ENCODE peak calls at places on chromosome 1, in ten cellular contexts. J, E, O, H, G, I, T, X, B and Z are unnamed samples. For H3K4me1, the result is how much of the 10 kb centered on the place peaks cover.

GRCh38 chr1:51061231-51061943 is 40.6 kb upstream of the C1orf185 start:
- DNase-seq in X (no peak), O (no peak), B (no peak), T (no peak), J (no peak), E (no peak), H (no peak), G (no peak), I (no peak), Z (no peak)

GRCh38 chr1:107936498-107937481 is 28.2 kb downstream of the VAV3 start:
- DNase-seq in X (no peak), O (no peak), T (no peak), I (peak), E (no peak), J (no peak), B (peak), G (peak), H (no peak), Z (peak)

GRCh38 chr1:149997585-149998262 is 12.8 kb downstream of the OTUD7B start:
- DNase-seq in X (no peak), O (no peak), J (no peak), T (no peak), I (no peak), H (no peak), E (no peak), B (peak), G (no peak), Z (no peak)

GRCh38 chr1:19512545-19512944 is 27.2 kb upstream of the CAPZB start:
- DNase-seq in J (no peak), H (no peak), X (no peak), T (no peak), B (no peak), E (no peak), G (no peak), O (no peak), I (no peak), Z (no peak)

GRCh38 chr1:209368864-209369598 is 214.5 kb upstream of the CAMK1G start:
- DNase-seq in O (peak), T (no peak), J (no peak), E (no peak), X (no peak), I (peak), G (no peak), B (peak), H (no peak), Z (no peak)

GRCh38 chr1:97677702-97678101 is 243.1 kb downstream of the DPYD start:
- DNase-seq in O (no peak), E (no peak), J (no peak), I (no peak), H (no peak), G (no peak), T (no peak), X (no peak), B (no peak), Z (no peak)

GRCh38 chr1:110672001-110672752 is 2.6 kb downstream of the KCNA3 start:
- DNase-seq in T (no peak), I (peak), G (peak), J (peak), H (no peak), X (no peak), B (peak), O (no peak), E (peak), Z (no peak)

GRCh38 chr1:248924696-248925532 is 18.9 kb downstream of the PGBD2 start:
- DNase-seq in E (no peak), I (peak), X (no peak), T (no peak), O (no peak), J (no peak), H (no peak), G (peak), B (peak), Z (no peak)

GRCh38 chr1:234148816-234149215 is 224.4 kb upstream of the COA6 start:
- DNase-seq in B (no peak), O (no peak), E (no peak), T (no peak), G (no peak), J (no peak), I (no peak), X (no peak), H (no peak), Z (no peak)

GRCh38 chr1:33763406-33763805 is 100.5 kb upstream of the HMGB4 start:
- DNase-seq in H (no peak), X (no peak), E (no peak), T (no peak), J (no peak), G (no peak), B (no peak), I (no peak), O (no peak), Z (no peak)

GRCh38 chr1:161285519-161285918 is 24.2 kb downstream of the MPZ start:
- DNase-seq in T (no peak), J (no peak), I (no peak), H (no peak), X (no peak), B (no peak), E (no peak), O (no peak), G (no peak), Z (no peak)

GRCh38 chr1:180598333-180598979 is 33.4 kb upstream of the XPR1 start:
- DNase-seq in T (no peak), I (no peak), X (no peak), G (peak), J (no peak), E (peak), H (no peak), B (peak), O (no peak), Z (no peak)

GRCh38 chr1:167661527-167662436 is 31.8 kb downstream of the RCSD1 start:
- DNase-seq in H (no peak), B (no peak), I (peak), G (no peak), E (no peak), X (no peak), O (no peak), T (no peak), J (no peak), Z (no peak)

GRCh38 chr1:38929054-38929453 is 12.6 kb downstream of the RHBDL2 start:
- DNase-seq in O (no peak), H (no peak), T (no peak), X (no peak), J (no peak), G (no peak), B (no peak), E (no peak), I (no peak), Z (no peak)

GRCh38 chr1:85179517-85179916 is 21.3 kb downstream of the SYDE2 start:
- DNase-seq in O (no peak), J (no peak), H (no peak), X (no peak), T (no peak), E (no peak), B (no peak), I (no peak), G (no peak), Z (no peak)

GRCh38 chr1:109151146-109151545 is 37.2 kb downstream of the ELAPOR1 start:
- DNase-seq in J (no peak), T (no peak), O (peak), G (peak), I (peak), X (no peak), H (no peak), E (peak), B (peak), Z (peak)

GRCh38 chr1:18511469-18511997 is 30.8 kb downstream of the KLHDC7A start:
- DNase-seq in X (no peak), I (no peak), T (no peak), J (no peak), O (no peak), E (no peak), G (no peak), H (no peak), B (no peak), Z (no peak)

GRCh38 chr1:211704567-211704942 is 29.1 kb upstream of the NEK2 start:
- DNase-seq in J (no peak), I (no peak), O (no peak), E (no peak), B (no peak), G (no peak), T (no peak), X (no peak), H (no peak), Z (no peak)

GRCh38 chr1:109508873-109509175 is 703 bp downstream of the AMIGO1 start:
- DNase-seq in E (no peak), G (no peak), O (no peak), B (no peak), I (no peak), X (no peak), H (no peak), J (no peak), T (no peak), Z (no peak)

GRCh38 chr1:168112673-168113305 is 23.9 kb downstream of the GPR161 start:
- DNase-seq in B (no peak), O (no peak), G (no peak), T (no peak), E (no peak), X (no peak), H (no peak), I (peak), J (no peak), Z (no peak)

GRCh38 chr1:185646202-185646683 is 87.9 kb upstream of the HMCN1 start:
- DNase-seq in J (no peak), H (no peak), X (no peak), I (peak), O (no peak), G (peak), T (no peak), B (peak), E (peak), Z (no peak)

GRCh38 chr1:19664453-19665043 is at the start of gene HTR6:
- DNase-seq in O (no peak), J (no peak), X (no peak), H (no peak), B (no peak), T (no peak), G (no peak), I (no peak), E (no peak), Z (no peak)

GRCh38 chr1:212207118-212207517 is 78.1 kb upstream of the PPP2R5A start:
- DNase-seq in H (no peak), B (no peak), I (no peak), G (no peak), J (no peak), T (no peak), E (no peak), X (no peak), O (no peak), Z (no peak)

GRCh38 chr1:43994794-43995790 is 3.7 kb downstream of the CCDC24 start:
- DNase-seq in X (no peak), E (peak), I (no peak), J (no peak), T (no peak), O (no peak), B (no peak), H (no peak), G (peak), Z (no peak)

GRCh38 chr1:92240034-92240433 is 22.3 kb downstream of the C1orf146 start:
- DNase-seq in X (no peak), T (no peak), O (no peak), J (no peak), E (no peak), I (no peak), H (no peak), G (no peak), B (no peak), Z (no peak)

GRCh38 chr1:40317394-40318074 is 448 bp upstream of the COL9A2 start:
- DNase-seq in G (no peak), T (no peak), J (no peak), B (no peak), I (no peak), O (no peak), H (no peak), E (no peak), X (no peak), Z (no peak)

GRCh38 chr1:40315239-40315794 is 1.8 kb downstream of the COL9A2 start:
- DNase-seq in E (peak), H (peak), T (peak), J (peak), B (peak), O (peak), G (peak), I (peak), X (peak), Z (peak)

GRCh38 chr1:40315795-40316594 is 1.1 kb downstream of the COL9A2 start:
- DNase-seq in T (no peak), I (no peak), G (peak), O (no peak), X (no peak), E (no peak), B (no peak), J (peak), H (no peak), Z (no peak)

GRCh38 chr1:40318476-40318875 is 1.4 kb upstream of the COL9A2 start:
- DNase-seq in E (no peak), H (no peak), J (no peak), T (no peak), X (no peak), B (no peak), G (no peak), O (no peak), I (no peak), Z (no peak)

DNA sequence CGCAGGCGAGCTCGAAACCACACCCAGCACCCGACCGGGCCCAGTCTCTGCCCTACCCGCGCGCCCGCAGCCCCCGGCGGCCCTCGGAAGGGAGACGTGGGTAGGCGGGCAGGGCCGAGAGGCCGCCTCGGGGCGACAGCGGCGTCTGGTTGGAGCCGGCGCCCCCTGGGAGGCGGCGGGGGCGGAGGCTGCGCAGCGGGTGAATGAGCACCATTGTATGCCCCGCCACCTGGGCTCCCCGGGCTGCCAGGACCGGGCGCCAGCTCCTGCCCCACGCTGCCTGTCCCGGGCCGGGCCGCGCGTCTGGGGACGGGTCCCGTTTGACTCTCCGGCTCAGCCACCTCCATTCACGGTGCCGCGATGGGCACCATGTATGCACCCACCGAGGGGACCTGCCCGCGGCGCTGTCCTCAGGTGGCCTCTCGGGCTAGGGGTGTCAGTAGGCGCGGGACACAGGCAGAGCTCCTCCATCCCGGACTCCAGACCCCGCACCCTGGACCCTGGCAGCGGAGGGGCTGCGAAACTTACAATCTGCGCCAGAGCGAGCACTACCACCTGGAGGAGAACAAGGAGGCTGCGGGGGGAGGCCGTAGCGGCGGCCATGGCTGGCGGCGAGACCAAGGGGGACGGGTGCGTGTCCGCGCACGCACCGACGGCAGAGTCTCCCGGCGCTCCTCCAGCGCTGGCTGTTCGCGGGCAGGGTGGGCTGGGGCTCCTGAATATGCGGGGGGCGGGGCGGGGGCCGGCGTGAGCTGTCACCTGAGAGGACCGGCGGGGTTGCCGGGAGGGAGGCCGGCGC is at the start of gene COL9A2:
- DNase-seq in T (peak), E (no peak), X (no peak), O (no peak), G (peak), I (no peak), J (peak), H (no peak), B (peak), Z (peak)
- H3K27ac ChIP-seq in T (no peak), E (no peak), X (peak), O (no peak), G (no peak), I (no peak), J (no peak), H (no peak), B (no peak), Z (no peak)

DNA sequence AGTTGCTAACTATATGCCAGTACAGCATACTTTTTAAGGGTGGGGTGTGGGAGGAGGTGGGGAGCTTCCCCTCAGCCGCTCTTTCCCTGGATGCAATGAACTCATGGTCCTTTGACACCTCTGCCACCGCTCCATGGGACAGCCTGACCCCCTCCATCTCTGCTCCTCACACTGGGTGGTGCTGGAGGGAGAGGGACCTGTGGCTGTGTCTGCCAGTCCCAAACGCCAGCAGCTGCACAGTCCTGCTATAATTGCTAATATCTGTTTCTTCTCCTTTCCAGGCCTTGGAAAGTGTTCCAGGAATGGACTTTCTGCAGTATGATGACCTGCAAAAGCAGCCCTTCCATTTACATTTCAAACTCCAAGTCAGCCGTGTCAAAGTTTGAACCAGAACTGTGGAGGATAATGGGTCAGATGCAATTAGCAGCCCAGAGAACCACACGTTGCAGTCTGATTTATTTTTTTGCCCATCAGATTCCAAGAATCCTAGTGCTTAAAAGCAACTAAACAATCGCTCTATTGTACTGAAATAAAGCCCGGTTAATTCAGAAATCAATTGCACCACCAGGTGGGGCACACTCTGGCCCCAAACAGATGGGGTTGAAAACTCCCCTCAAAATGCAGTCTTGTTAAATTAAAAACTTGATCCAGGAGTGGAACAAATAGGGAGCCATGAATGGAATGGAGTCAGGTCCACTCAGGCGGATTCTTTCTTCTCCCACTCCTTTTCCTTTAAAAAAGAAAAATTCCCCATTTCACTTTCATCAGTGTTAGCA is 160.6 kb upstream of the LMO4 start:
- DNase-seq in T (no peak), J (no peak), E (no peak), B (no peak), X (no peak), G (no peak), I (no peak), H (no peak), O (no peak), Z (no peak)
- TF ChIP-seq CTCF in T (no peak), J (no peak), E (no peak), B (no peak), X (no peak), G (no peak), I (peak), H (no peak), O (no peak), Z (no peak)

GRCh38 chr1:31936966-31937299 is 1.2 kb downstream of the PTP4A2 start:
- DNase-seq in I (no peak), X (no peak), B (no peak), E (no peak), G (no peak), O (no peak), J (no peak), T (no peak), H (no peak), Z (no peak)
- H3K4me1 ChIP-seq in I (under half), X (half or more), B (half or more), E (under half), G (half or more), O (half or more), J (half or more), T (half or more), H (half or more), Z (under half)

DNA sequence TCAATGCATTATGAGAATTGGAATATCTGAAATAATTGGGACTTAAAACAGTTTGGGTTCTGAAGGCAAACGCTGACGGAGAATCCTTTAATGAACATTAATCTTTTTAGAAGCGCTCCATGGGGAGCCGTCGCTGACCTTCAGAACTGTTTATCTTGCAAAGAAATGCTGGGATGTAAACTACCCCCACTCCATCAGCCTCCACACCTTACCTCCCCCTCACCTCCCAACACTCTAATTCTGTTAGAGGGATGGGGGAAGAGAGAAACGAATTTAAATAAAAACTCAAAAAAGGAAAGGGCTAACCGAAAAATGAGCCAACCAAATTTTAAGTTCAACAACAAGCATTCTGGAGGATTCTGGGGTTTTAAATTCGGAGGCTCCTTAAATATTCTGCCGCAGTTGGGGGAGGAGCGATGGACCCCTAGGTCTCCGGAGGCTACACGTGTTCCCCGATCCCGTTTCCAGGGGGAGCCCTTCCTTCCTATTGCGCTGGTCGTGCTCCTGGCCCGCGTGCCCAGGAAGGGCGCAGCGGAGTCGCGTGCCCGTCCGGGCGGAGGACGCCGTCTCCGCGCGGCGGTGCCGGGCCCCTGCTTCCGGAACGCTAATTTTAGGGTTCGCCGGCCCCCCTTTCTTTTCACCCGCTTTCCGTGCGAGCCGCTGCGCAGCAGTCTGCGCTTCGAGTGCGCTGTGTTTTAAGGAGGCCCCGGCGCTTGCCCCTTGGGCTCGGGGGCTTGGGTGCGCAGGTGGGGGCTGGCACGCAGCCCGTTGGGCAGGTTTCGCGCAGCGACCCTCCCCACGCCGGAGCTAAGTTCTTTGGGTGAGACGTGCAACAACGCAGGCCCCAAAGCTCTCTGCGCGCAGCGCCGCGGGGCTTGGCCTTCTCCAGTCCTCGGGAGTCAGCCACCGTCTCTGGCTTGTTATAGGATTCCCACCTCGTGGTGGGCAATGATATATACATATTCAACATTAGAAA is 43.8 kb upstream of the DNAJC6 start:
- DNase-seq in X (no peak), G (peak), T (no peak), B (peak), E (peak), I (peak), H (no peak), O (peak), J (peak), Z (peak)
- H3K27ac ChIP-seq in X (no peak), G (no peak), T (no peak), B (no peak), E (no peak), I (no peak), H (peak), O (peak), J (peak), Z (peak)